ENCODE peak calls at places on chromosomes 11 and 22, in nine cellular contexts. B is IMR-90, V is gastrocnemius medialis, W is uterus, R is stomach, Y is breast epithelium, Q is HCT116, P is endothelial cell of umbilical vein, G is body of pancreas. N is an unnamed sample.

GRCh38 chr11:19378814-19379213 is 138.1 kb upstream of the E2F8 start:
- DNase-seq in B (no peak), Y (no peak), R (no peak), Q (no peak), P (no peak), G (no peak), V (no peak), W (no peak), N (no peak)

GRCh38 chr11:134944131-134944530 is 532.1 kb upstream of the B3GAT1 start:
- DNase-seq in P (no peak), W (no peak), V (no peak), Y (no peak), R (no peak), G (no peak), B (no peak), Q (no peak), N (peak; percentile 75)

GRCh38 chr11:45852712-45853101 is 5.4 kb downstream of the CRY2 start:
- DNase-seq in P (no peak), G (no peak), Y (no peak), V (peak; percentile 34), B (no peak), W (no peak), R (no peak), Q (no peak), N (no peak)

GRCh38 chr11:35905901-35906661 is 37.8 kb upstream of the LDLRAD3 start:
- DNase-seq in B (peak; percentile 4), P (peak; percentile 24), V (no peak), G (no peak), W (peak; percentile 27), Q (no peak), R (no peak), Y (no peak), N (peak; percentile 29)

GRCh38 chr11:2741006-2741376 is 41.2 kb upstream of the KCNQ1OT1 start:
- DNase-seq in G (no peak), P (no peak), R (no peak), B (no peak), Y (no peak), W (peak; percentile 19), Q (no peak), V (no peak), N (no peak)

GRCh38 chr11:16001899-16002426 is 354.4 kb downstream of the SOX6 start:
- DNase-seq in Y (no peak), R (peak; percentile 43), B (peak; percentile 95), Q (peak; percentile 10), W (no peak), G (peak; percentile 27), V (no peak), P (peak; percentile 87), N (no peak)

GRCh38 chr11:14275081-14275480 is 83.9 kb downstream of the RRAS2 start:
- DNase-seq in V (no peak), Y (no peak), R (no peak), G (no peak), P (no peak), W (no peak), B (peak; percentile 71), Q (no peak), N (no peak)

GRCh38 chr11:111307472-111308108 is 9.2 kb downstream of the POU2AF3 start:
- DNase-seq in W (no peak), Q (no peak), P (no peak), Y (no peak), V (no peak), G (no peak), R (no peak), B (no peak), N (peak; percentile 55)

GRCh38 chr11:2803186-2804057 is 82.2 kb downstream of the CDKN1C start:
- DNase-seq in B (no peak), G (peak; percentile 8), Y (peak; percentile 49), Q (no peak), R (peak; percentile 24), V (peak; percentile 6), P (no peak), W (peak; percentile 13), N (no peak)

GRCh38 chr11:76765863-76766350 is 17.2 kb upstream of the TSKU start:
- DNase-seq in W (no peak), R (no peak), V (no peak), G (no peak), P (no peak), Y (no peak), Q (no peak), B (peak; percentile 35), N (no peak)

GRCh38 chr11:102513869-102514268 is 16.7 kb downstream of the MMP7 start:
- DNase-seq in Y (peak; percentile 85), Q (no peak), V (peak; percentile 56), B (peak; percentile 34), P (no peak), R (no peak), G (peak; percentile 41), W (peak; percentile 56), N (no peak)

GRCh38 chr11:9138133-9138453 is 46.7 kb upstream of the SCUBE2 start:
- DNase-seq in V (no peak), P (no peak), G (no peak), B (no peak), W (no peak), R (no peak), Y (no peak), Q (no peak), N (no peak)

GRCh38 chr11:40877256-40877655 is 582.2 kb downstream of the LRRC4C start:
- DNase-seq in Y (no peak), P (no peak), W (no peak), G (no peak), B (no peak), Q (no peak), V (no peak), R (no peak), N (no peak)

GRCh38 chr11:44530413-44531115 is 34.9 kb upstream of the CD82 start:
- DNase-seq in R (no peak), Q (no peak), B (peak; percentile 19), V (no peak), Y (no peak), W (no peak), P (no peak), G (no peak), N (no peak)

GRCh38 chr11:106828976-106829375 is 189.3 kb downstream of the GUCY1A2 start:
- DNase-seq in R (no peak), W (no peak), P (no peak), V (no peak), B (no peak), G (no peak), Y (no peak), Q (no peak), N (no peak)

GRCh38 chr11:61042961-61043540 is 59.2 kb upstream of the CD5 start:
- DNase-seq in R (no peak), P (no peak), B (no peak), Y (no peak), V (no peak), W (no peak), Q (no peak), G (no peak), N (no peak)

GRCh38 chr11:45383229-45383628 is 97.1 kb upstream of the SYT13 start:
- DNase-seq in V (no peak), W (no peak), P (no peak), Q (no peak), Y (no peak), R (no peak), B (no peak), G (no peak), N (no peak)

GRCh38 chr11:120339394-120339890 is 3.2 kb downstream of the ARHGEF12 start:
- DNase-seq in G (no peak), W (no peak), V (no peak), Q (no peak), Y (no peak), P (peak; percentile 85), B (peak; percentile 43), R (peak; percentile 40), N (no peak)

GRCh38 chr11:11871991-11872401 is 30.2 kb downstream of the USP47 start:
- DNase-seq in Y (no peak), W (no peak), B (no peak), P (no peak), R (no peak), V (no peak), Q (no peak), G (no peak), N (no peak)

GRCh38 chr11:11880179-11880578 is 38.4 kb downstream of the USP47 start:
- DNase-seq in W (no peak), B (no peak), G (no peak), Y (no peak), V (no peak), R (no peak), Q (no peak), P (no peak), N (no peak)

GRCh38 chr11:11876458-11876857 is 34.7 kb downstream of the USP47 start:
- DNase-seq in P (no peak), R (no peak), G (no peak), Q (peak; percentile 41), W (no peak), V (no peak), Y (no peak), B (no peak), N (no peak)
- TF ChIP-seq CTCF in P (peak; percentile 10), R (no peak), G (no peak), Q (peak; percentile 35), W (no peak), V (no peak), Y (no peak), B (no peak), N (no peak)

DNA sequence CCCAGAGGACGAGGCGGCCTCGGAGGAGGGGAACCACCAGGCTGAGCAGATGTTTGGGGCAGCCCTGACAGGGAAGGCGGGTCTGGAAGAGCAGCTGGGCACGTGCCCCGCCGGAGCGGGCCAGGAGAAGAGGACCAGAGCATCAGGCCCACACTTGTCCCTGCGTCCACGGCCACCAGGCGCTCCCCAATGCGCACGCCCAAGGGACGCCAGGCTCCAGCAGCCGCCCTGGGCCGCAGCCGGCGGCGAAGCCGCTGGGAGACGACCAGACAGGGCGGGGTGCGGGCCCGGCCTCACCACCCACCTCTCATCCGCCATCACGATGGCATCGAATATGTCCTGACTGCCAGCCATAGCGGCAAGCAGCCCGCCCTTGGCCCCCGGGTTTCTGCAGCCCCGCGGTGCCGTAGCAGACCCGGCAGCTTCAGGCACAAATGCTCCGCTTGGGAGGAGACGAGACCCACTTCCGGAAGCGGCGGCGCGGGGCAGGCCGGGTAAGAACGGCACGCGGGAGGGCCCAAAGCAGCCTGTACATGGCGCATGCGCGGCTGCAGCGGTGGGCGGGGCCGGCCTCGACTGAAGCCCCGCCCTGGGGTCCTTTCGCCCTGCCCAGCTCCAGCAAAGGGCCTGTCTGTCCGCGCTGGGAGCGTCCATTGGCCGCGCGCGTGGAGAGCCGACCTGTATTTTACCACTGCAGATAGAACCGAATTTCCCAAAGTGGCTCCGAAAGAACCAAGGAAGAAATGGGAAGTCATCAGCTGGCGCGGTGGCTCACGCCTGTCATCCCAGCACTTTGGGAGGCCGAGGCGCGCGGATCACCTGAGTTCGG is at the start of gene LTO1:
- DNase-seq in G (peak; percentile 97), V (peak; percentile 95), Q (peak; percentile 87), P (peak; percentile 97), Y (peak; percentile 97), W (peak; percentile 98), B (peak; percentile 94), R (peak; percentile 98), N (peak; percentile 98)
- TF ChIP-seq POLR2A in G (peak; percentile 85), V (peak; percentile 75), Q (peak; percentile 19), P (peak; percentile 93), Y (no peak), W (peak; percentile 46), B (peak; percentile 94), R (no peak), N (peak; percentile 56)

GRCh38 chr22:48138427-48138826 is 1376.0 kb downstream of the TBC1D22A start:
- DNase-seq in P (no peak), R (no peak), Y (no peak), B (no peak), G (no peak), W (no peak), Q (no peak), V (no peak), N (no peak)
- H3K27ac ChIP-seq in P (no peak overlapping the region), R (no peak overlapping the region), Y (no peak overlapping the region), B (no peak overlapping the region), G (no peak overlapping the region), W (no peak overlapping the region), Q (no peak overlapping the region), V (no peak overlapping the region), N (no peak overlapping the region)

GRCh38 chr11:126061707-126062678 is 673 bp downstream of the CDON start:
- DNase-seq in P (peak; percentile 36), Y (peak; percentile 56), R (no peak), V (no peak), G (peak; percentile 39), B (peak; percentile 5), Q (peak; percentile 23), W (peak; percentile 64), N (no peak)
- TF ChIP-seq CTCF in P (peak; percentile 17), Y (peak; percentile 58), R (peak; percentile 65), V (no peak), G (peak; percentile 19), B (peak; percentile 13), Q (peak; percentile 57), W (peak; percentile 66), N (peak; percentile 47)

N was measured in esophagus muscularis mucosa.